ENCODE peak calls at places on chromosomes 7 and 10, in eight cellular contexts. S is psoas muscle, E is GM23338, Y is colonic mucosa, V is PC-3, D is osteoblast, J is upper lobe of right lung, Q is body of pancreas. N is an unnamed sample.

GRCh38 chr10:30233186-30233958 is 115.7 kb downstream of the MTPAP start:
- DNase-seq in S (no peak), E (no peak), Y (no peak), V (no peak), D (peak), J (no peak), Q (no peak), N (no peak)

GRCh38 chr10:49089789-49090595 is 25.3 kb downstream of the VSTM4 start:
- DNase-seq in S (no peak), E (no peak), Y (no peak), V (no peak), D (no peak), J (peak), Q (no peak), N (no peak)

GRCh38 chr7:47266131-47266706 is 315.7 kb downstream of the TNS3 start:
- DNase-seq in S (peak), E (peak), Y (peak), V (peak), D (peak), J (peak), Q (peak), N (no peak)

GRCh38 chr10:995559-995926 is 7.3 kb downstream of the GTPBP4 start:
- DNase-seq in S (no peak), E (no peak), Y (no peak), V (no peak), D (no peak), J (no peak), Q (no peak), N (no peak)

GRCh38 chr7:40324889-40325288 is 190.1 kb downstream of the SUGCT start:
- DNase-seq in S (no peak), E (no peak), Y (no peak), V (no peak), D (no peak), J (no peak), Q (no peak), N (no peak)

GRCh38 chr7:105268056-105268455 is 120.7 kb downstream of the SRPK2 start:
- DNase-seq in S (no peak), E (no peak), Y (no peak), V (peak), D (no peak), J (no peak), Q (no peak), N (no peak)

GRCh38 chr10:3389093-3389492 is 216.5 kb upstream of the PITRM1 start:
- DNase-seq in S (no peak), E (no peak), Y (no peak), V (no peak), D (no peak), J (no peak), Q (peak), N (no peak)

GRCh38 chr10:74488907-74489306 is 337.5 kb upstream of the KAT6B start:
- DNase-seq in S (no peak), E (no peak), Y (no peak), V (no peak), D (no peak), J (no peak), Q (no peak), N (no peak)

GRCh38 chr7:141356096-141356495 is 195.1 kb upstream of the AGK start:
- DNase-seq in S (no peak), E (no peak), Y (no peak), V (peak), D (no peak), J (no peak), Q (no peak), N (no peak)

GRCh38 chr7:151727579-151728285 is 149.2 kb downstream of the PRKAG2 start:
- DNase-seq in S (peak), E (no peak), Y (peak), V (peak), D (peak), J (no peak), Q (no peak), N (peak)

GRCh38 chr10:130709415-130709814 is 573.2 kb downstream of the GLRX3 start:
- DNase-seq in S (no peak), E (no peak), Y (no peak), V (no peak), D (no peak), J (no peak), Q (peak), N (no peak)

GRCh38 chr7:104299323-104299722 is 29.1 kb upstream of the LHFPL3 start:
- DNase-seq in S (no peak), E (no peak), Y (no peak), V (no peak), D (no peak), J (no peak), Q (no peak), N (no peak)

GRCh38 chr7:117322741-117323584 is at the start of gene WNT2:
- DNase-seq in S (no peak), E (peak), Y (no peak), V (no peak), D (peak), J (no peak), Q (no peak), N (no peak)

DNA sequence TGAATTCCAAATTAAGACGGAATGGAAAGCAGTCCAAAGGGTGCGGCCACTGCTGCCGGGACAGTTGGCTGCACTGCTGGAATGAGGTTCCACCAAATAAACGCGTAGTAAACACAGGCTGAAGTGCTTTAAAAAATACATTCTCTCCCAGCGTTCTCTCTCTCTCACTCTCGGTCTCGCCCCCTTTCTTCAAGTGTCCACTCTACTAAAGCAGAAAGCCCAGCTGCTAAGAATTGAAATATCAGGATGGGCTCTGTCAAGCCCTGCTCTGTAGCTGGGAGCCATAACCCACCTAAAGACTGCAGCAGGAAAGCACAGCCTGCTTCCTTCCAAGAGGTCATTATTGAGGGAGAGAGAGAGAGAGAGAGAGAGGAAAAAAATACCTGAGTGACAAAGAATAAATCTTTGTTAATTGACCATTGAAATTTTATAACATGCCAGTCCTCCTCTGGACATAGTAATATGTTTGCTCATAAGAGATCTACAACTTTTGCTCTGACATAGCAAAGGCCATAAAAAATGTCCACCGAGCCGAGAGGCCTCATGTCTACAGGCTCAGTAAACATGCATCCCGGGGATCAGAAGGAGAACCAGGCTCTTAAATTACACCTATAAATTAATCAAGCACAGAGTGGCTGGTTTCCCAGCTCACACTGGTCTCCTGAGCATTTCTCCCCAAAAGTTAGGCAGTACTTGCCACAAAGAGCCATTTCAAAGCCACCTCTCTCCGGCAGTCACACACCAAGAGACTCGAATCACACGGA is 72.8 kb downstream of the FGFR2 start:
- DNase-seq in S (no peak), E (no peak), Y (peak), V (no peak), D (no peak), J (no peak), Q (no peak), N (no peak)
- H3K27ac ChIP-seq in S (no peak), E (peak), Y (peak), V (no peak), D (no peak), J (no peak), Q (peak), N (no peak)

DNA sequence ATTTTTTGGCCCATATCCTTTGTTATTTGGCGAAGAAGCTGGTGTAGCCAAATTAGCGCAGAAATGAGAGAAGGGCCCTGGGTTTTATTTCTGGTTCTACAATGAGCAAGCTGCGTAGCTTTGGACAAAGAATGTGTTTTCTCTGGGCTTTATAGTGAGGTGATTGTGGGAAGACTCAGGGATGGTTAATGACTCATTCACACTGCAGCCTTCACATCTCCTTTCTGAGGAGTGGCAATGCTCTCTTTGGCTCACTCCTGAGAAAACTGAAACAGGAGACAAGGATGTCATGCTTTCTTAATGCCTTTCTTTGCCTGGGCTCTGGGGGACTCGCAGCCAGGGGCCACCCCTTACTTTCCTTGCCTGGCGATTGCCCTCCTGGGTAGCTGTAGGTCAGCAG is 271.0 kb upstream of the PODXL start:
- DNase-seq in S (no peak), E (no peak), Y (no peak), V (no peak), D (no peak), J (no peak), Q (no peak), N (no peak)
- H3K27ac ChIP-seq in S (no peak), E (no peak), Y (no peak), V (no peak), D (no peak), J (no peak), Q (no peak), N (no peak)

GRCh38 chr10:122022276-122022675 is 33.3 kb downstream of the TACC2 start:
- DNase-seq in S (no peak), E (no peak), Y (no peak), V (no peak), D (no peak), J (no peak), Q (no peak), N (no peak)
- H3K27ac ChIP-seq in S (peak), E (no peak), Y (no peak), V (no peak), D (no peak), J (no peak), Q (no peak), N (no peak)

GRCh38 chr10:73246322-73246782 is 703 bp downstream of the DNAJC9 start:
- DNase-seq in S (no peak), E (no peak), Y (no peak), V (no peak), D (no peak), J (no peak), Q (no peak), N (no peak)
- H3K27ac ChIP-seq in S (peak), E (peak), Y (peak), V (peak), D (peak), J (peak), Q (peak), N (peak)

GRCh38 chr10:42753126-42753506 is 29.5 kb upstream of the BMS1 start:
- DNase-seq in S (peak), E (peak), Y (peak), V (peak), D (peak), J (peak), Q (peak), N (peak)
- H3K27ac ChIP-seq in S (no peak), E (no peak), Y (no peak), V (no peak), D (no peak), J (no peak), Q (peak), N (no peak)

DNA sequence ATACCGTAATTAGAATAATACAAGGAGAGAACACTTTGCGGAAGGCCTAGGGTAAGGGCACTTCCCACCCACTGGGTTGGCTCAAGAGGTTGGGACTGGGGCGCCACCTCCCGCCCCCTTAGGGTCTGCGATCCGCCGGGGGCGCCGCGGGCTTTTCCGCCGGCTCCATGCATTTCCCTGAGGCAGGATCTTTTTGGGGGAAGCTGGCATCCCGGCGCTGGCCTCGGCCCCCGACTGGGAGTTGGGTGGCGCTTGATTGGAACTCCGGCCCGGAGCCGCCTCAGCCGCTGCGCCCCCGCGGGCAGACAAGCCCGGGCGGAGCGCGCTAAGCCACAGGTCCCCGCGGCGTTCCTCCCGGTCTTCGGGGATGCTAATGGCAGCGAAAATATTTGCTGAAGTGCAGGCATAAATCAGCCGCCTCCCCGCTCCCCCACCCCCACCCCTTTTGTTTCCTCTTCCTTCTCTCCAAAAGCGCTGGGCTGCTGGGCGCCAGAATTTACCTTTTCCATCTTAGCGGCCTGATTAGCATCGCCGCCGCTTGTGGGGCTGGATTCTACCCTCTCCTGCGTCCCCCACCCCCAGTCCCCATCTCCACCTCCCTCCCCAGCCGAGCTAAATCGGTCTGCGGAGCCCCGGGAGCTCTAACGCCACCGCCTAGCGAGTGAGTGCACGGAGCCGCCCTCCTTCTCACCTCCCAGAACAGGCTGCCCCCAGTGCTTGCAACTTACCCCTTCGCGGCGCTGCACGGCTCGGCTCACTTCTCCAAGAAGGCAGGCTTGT is 5.1 kb downstream of the UNC5B start:
- DNase-seq in S (no peak), E (peak), Y (no peak), V (no peak), D (no peak), J (peak), Q (no peak), N (no peak)
- H3K27ac ChIP-seq in S (no peak), E (peak), Y (no peak), V (no peak), D (peak), J (peak), Q (peak), N (peak)

DNA sequence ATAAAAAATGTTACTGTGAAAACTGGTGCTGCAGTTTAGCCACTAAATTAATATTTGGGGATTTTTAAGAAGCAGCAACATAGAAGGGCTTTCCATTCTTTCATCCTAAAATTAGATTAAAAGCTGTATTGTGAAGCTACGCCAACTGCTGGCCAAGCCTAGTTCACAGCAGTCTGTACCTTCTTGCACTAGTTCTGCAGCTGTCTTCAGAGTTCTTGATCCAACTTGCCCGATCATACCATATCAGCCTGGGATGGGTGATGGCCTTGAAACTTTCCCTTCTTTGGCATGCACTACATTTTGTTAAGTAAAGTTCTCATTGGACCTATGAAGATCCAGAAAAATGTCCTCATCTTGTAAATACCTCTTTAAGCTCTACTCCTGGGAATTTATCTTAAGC is 20.3 kb upstream of the PANK1 start:
- DNase-seq in S (no peak), E (no peak), Y (no peak), V (no peak), D (no peak), J (no peak), Q (no peak), N (no peak)
- H3K27ac ChIP-seq in S (no peak), E (no peak), Y (no peak), V (no peak), D (no peak), J (no peak), Q (no peak), N (no peak)

DNA sequence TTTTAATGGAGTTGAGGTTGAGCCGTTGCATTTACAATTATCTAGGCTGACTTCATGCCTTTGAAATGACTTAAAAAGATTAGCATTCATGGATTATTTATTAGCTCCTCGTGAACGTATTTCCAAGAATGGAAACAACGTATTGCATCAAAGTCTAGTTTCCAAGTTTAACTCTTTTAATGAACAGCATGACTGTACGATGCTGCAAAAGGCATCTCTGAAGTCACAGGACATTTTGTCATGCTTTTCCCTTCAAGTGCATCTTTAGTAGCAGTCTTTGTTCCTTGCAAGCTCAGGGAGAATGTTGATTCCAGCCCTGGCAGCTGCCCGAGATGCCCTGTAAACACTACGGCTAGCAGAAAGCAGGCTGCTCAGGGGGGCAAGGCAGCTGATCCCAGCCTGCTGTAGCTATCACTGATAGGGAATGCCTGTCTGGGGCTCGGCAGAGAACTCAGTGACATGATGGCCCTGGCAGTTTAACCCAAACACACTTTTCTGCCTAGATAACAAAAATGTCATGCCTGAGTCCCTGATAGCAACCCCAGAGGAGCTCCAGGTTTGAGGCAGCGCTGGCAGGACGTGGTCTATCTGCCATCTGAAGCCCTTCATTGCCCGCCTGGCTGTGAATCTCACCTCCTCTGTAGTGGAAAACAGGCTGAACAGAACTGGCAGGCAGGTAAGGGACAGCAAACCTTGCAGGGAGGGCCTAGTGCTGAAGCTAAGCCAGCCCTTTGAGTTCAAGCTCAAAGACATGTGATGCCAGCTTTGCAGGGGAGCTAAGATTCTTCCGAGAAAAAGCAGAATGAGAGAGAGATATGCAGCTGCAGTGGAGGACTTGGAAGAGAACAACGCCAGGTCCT is 264.5 kb downstream of the SNX10 start:
- DNase-seq in S (no peak), E (no peak), Y (no peak), V (no peak), D (no peak), J (no peak), Q (no peak), N (no peak)
- H3K27ac ChIP-seq in S (no peak), E (no peak), Y (no peak), V (no peak), D (no peak), J (no peak), Q (no peak), N (no peak)

DNA sequence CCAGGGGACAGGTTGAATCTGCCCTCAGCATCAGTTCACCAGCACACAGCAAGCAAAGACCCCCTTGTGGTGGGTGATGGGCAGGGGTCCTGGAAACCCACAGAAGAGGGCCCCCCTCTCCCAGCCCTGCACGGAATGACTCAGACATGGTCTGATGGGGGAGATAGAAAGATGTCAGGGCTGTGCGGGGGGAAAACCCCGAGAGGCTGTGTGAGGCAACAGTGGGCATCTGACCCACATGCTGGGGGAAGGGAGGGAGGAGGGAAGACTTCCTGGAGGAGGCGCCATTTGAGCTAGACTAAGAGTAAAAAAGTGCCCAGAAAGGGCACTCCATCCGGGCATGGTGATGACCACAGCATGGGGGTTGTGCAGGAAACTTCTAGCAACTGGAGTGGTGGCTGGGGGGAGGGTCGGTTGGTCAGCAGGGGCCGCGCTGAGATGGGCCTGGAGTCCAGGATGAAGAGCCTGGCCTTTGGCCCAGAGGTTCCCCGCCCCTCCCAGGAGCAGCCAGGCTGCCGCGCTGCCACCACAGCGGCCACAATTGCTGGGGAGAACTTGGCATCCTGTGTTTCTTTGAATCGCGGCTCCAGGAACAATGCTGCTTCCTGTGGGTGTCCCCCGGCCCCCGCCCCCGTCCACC is 2.5 kb downstream of the LFNG start:
- DNase-seq in S (peak), E (no peak), Y (peak), V (peak), D (no peak), J (no peak), Q (peak), N (peak)
- H3K27ac ChIP-seq in S (no peak), E (no peak), Y (peak), V (no peak), D (peak), J (peak), Q (peak), N (peak)

DNA sequence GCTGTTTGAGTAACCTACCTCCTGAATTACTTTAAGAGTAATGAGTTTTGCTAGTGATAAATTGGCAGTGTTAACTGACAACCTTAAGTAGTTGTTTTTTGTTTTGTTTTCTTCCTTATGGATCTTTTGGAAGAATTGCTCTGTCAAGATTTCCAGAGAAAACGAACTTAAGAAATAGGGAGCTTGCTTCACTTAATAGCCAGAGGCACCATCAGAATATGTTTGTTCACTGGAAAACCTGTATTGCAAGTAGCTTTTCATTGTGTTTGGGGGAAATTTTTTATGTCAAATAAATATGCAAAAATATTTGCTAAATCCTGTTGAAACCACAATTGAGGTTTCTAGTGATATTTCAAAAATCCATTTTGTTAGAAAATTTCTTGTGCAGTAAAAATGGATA is 65.5 kb upstream of the PAPSS2 start:
- DNase-seq in S (no peak), E (no peak), Y (no peak), V (peak), D (peak), J (no peak), Q (no peak), N (no peak)
- H3K27ac ChIP-seq in S (no peak), E (no peak), Y (no peak), V (no peak), D (no peak), J (peak), Q (no peak), N (no peak)